ENCODE peak calls at places on chromosomes 6 and 20, in four cellular contexts. One of them, this sample, is unnamed.

GRCh38 chr6:170522565-170523183 is 30.4 kb downstream of the PSMB1 start:
- DNase-seq in AG04450: no peak
- DNase-seq in prostate gland: no peak
- DNase-seq in heart left ventricle: no peak
- DNase-seq in this sample: no peak

GRCh38 chr6:583116-583515 is 73.8 kb downstream of the HUS1B start:
- DNase-seq in AG04450: no peak
- DNase-seq in heart left ventricle: no peak
- DNase-seq in prostate gland: no peak
- DNase-seq in this sample: no peak

GRCh38 chr6:90288404-90288803 is 8.2 kb downstream of the BACH2 start:
- DNase-seq in prostate gland: no peak
- DNase-seq in heart left ventricle: no peak
- DNase-seq in AG04450: no peak
- DNase-seq in this sample: no peak

GRCh38 chr6:13733178-13733851 is 21.7 kb upstream of the RANBP9 start:
- DNase-seq in prostate gland: peak; percentile 84
- DNase-seq in heart left ventricle: no peak
- DNase-seq in AG04450: peak; percentile 93
- DNase-seq in this sample: no peak

GRCh38 chr20:61766921-61767610 is 298.6 kb downstream of the TAF4 start:
- DNase-seq in prostate gland: no peak
- DNase-seq in heart left ventricle: no peak
- DNase-seq in AG04450: no peak
- DNase-seq in this sample: no peak

GRCh38 chr6:14077193-14077853 is 40.2 kb upstream of the CD83 start:
- DNase-seq in AG04450: no peak
- DNase-seq in heart left ventricle: no peak
- DNase-seq in prostate gland: no peak
- DNase-seq in this sample: no peak

GRCh38 chr6:5071216-5071615 is 13.9 kb upstream of the PPP1R3G start:
- DNase-seq in AG04450: no peak
- DNase-seq in heart left ventricle: no peak
- DNase-seq in prostate gland: no peak
- DNase-seq in this sample: no peak

GRCh38 chr6:158766621-158767435 is 52.3 kb downstream of the EZR start:
- DNase-seq in AG04450: no peak
- DNase-seq in heart left ventricle: peak; percentile 56
- DNase-seq in prostate gland: no peak
- DNase-seq in this sample: no peak

GRCh38 chr6:6752129-6752528 is 163.6 kb downstream of the LY86 start:
- DNase-seq in heart left ventricle: no peak
- DNase-seq in AG04450: peak; percentile 15
- DNase-seq in prostate gland: no peak
- DNase-seq in this sample: no peak

GRCh38 chr6:95352064-95352463 is 225.3 kb upstream of the MANEA start:
- DNase-seq in AG04450: no peak
- DNase-seq in heart left ventricle: no peak
- DNase-seq in prostate gland: no peak
- DNase-seq in this sample: no peak

GRCh38 chr20:9126527-9126926 is 57.6 kb downstream of the PLCB4 start:
- DNase-seq in prostate gland: no peak
- DNase-seq in AG04450: no peak
- DNase-seq in heart left ventricle: no peak
- DNase-seq in this sample: no peak

GRCh38 chr6:6712258-6712978 is 123.9 kb downstream of the LY86 start:
- DNase-seq in prostate gland: no peak
- DNase-seq in AG04450: peak; percentile 37
- DNase-seq in heart left ventricle: no peak
- DNase-seq in this sample: no peak

GRCh38 chr6:3052481-3053230 is 15.6 kb upstream of the RIPK1 start:
- DNase-seq in heart left ventricle: no peak
- DNase-seq in AG04450: no peak
- DNase-seq in prostate gland: no peak
- DNase-seq in this sample: no peak

GRCh38 chr6:136249336-136249735 is 775 bp downstream of the MTFR2 start:
- DNase-seq in heart left ventricle: no peak
- DNase-seq in AG04450: no peak
- DNase-seq in prostate gland: no peak
- DNase-seq in this sample: no peak

GRCh38 chr6:2563635-2564034 is 187.1 kb downstream of the MYLK4 start:
- DNase-seq in heart left ventricle: no peak
- DNase-seq in prostate gland: no peak
- DNase-seq in AG04450: no peak
- DNase-seq in this sample: no peak

GRCh38 chr6:111423055-111423633 is 59.9 kb downstream of the REV3L start:
- DNase-seq in AG04450: no peak
- DNase-seq in heart left ventricle: no peak
- DNase-seq in prostate gland: no peak
- DNase-seq in this sample: no peak

GRCh38 chr20:18016772-18017171 is 40.9 kb downstream of the OVOL2 start:
- DNase-seq in prostate gland: no peak
- DNase-seq in heart left ventricle: no peak
- DNase-seq in AG04450: no peak
- DNase-seq in this sample: no peak

GRCh38 chr20:32067234-32067821 is 15.3 kb downstream of the HCK start:
- DNase-seq in AG04450: peak; percentile 36
- DNase-seq in prostate gland: no peak
- DNase-seq in heart left ventricle: no peak
- DNase-seq in this sample: no peak

GRCh38 chr6:139888691-139889122 is 514.3 kb upstream of the CITED2 start:
- DNase-seq in heart left ventricle: no peak
- DNase-seq in prostate gland: no peak
- DNase-seq in AG04450: no peak
- DNase-seq in this sample: no peak

GRCh38 chr6:48834706-48835105 is 628.3 kb downstream of the MMUT start:
- DNase-seq in AG04450: no peak
- DNase-seq in prostate gland: no peak
- DNase-seq in heart left ventricle: no peak
- DNase-seq in this sample: no peak

GRCh38 chr6:40425192-40425919 is 161.8 kb downstream of the LRFN2 start:
- DNase-seq in AG04450: no peak
- DNase-seq in prostate gland: peak; percentile 68
- DNase-seq in heart left ventricle: no peak
- DNase-seq in this sample: no peak

GRCh38 chr20:49961413-49961812 is 21.4 kb upstream of the SNAI1 start:
- DNase-seq in heart left ventricle: no peak
- DNase-seq in prostate gland: no peak
- DNase-seq in AG04450: no peak
- DNase-seq in this sample: no peak

GRCh38 chr20:38893056-38893455 is 33.2 kb upstream of the FAM83D start:
- DNase-seq in prostate gland: no peak
- DNase-seq in heart left ventricle: no peak
- DNase-seq in AG04450: no peak
- DNase-seq in this sample: no peak

GRCh38 chr6:158753826-158754225 is 65.3 kb downstream of the EZR start:
- DNase-seq in heart left ventricle: no peak
- DNase-seq in AG04450: no peak
- DNase-seq in prostate gland: no peak
- DNase-seq in this sample: no peak

GRCh38 chr6:83113258-83113657 is 45.8 kb downstream of the DOP1A start:
- DNase-seq in heart left ventricle: no peak
- DNase-seq in prostate gland: no peak
- DNase-seq in AG04450: no peak
- DNase-seq in this sample: no peak

GRCh38 chr20:25574411-25574810 is 10.9 kb downstream of the NINL start:
- DNase-seq in prostate gland: no peak
- DNase-seq in AG04450: no peak
- DNase-seq in heart left ventricle: no peak
- DNase-seq in this sample: no peak

GRCh38 chr6:169935348-169935718 is 183.9 kb downstream of the ERMARD start:
- DNase-seq in heart left ventricle: no peak
- DNase-seq in prostate gland: no peak
- DNase-seq in AG04450: no peak
- DNase-seq in this sample: no peak

GRCh38 chr6:70152786-70153185 is 150.1 kb downstream of the COL9A1 start:
- DNase-seq in heart left ventricle: no peak
- DNase-seq in AG04450: no peak
- DNase-seq in prostate gland: no peak
- DNase-seq in this sample: no peak

GRCh38 chr6:159941286-159942113 is 27.4 kb upstream of the IGF2R start:
- DNase-seq in AG04450: no peak
- DNase-seq in heart left ventricle: no peak
- DNase-seq in prostate gland: no peak
- DNase-seq in this sample: no peak

GRCh38 chr6:107401573-107401972 is 57.8 kb downstream of the PDSS2 start:
- DNase-seq in heart left ventricle: no peak
- DNase-seq in AG04450: no peak
- DNase-seq in prostate gland: no peak
- DNase-seq in this sample: no peak

GRCh38 chr6:159104931-159105330 is 60.1 kb upstream of the TAGAP start:
- DNase-seq in AG04450: no peak
- DNase-seq in heart left ventricle: no peak
- DNase-seq in prostate gland: no peak
- DNase-seq in this sample: no peak

GRCh38 chr6:78867370-78868040 is at the start of gene IRAK1BP1:
- DNase-seq in AG04450: peak; percentile 52
- DNase-seq in prostate gland: peak; percentile 81
- DNase-seq in heart left ventricle: peak; percentile 89
- DNase-seq in this sample: peak; percentile 53

GRCh38 chr6:78864957-78865356 is 2.4 kb upstream of the IRAK1BP1 start:
- DNase-seq in heart left ventricle: no peak
- DNase-seq in prostate gland: no peak
- DNase-seq in AG04450: no peak
- DNase-seq in this sample: no peak

GRCh38 chr6:78863576-78863975 is 3.8 kb upstream of the IRAK1BP1 start:
- DNase-seq in prostate gland: no peak
- DNase-seq in AG04450: no peak
- DNase-seq in heart left ventricle: no peak
- DNase-seq in this sample: no peak

GRCh38 chr6:78867020-78867369 is 356 bp upstream of the IRAK1BP1 start:
- DNase-seq in prostate gland: no peak
- DNase-seq in AG04450: no peak
- DNase-seq in heart left ventricle: no peak
- DNase-seq in this sample: no peak

DNA sequence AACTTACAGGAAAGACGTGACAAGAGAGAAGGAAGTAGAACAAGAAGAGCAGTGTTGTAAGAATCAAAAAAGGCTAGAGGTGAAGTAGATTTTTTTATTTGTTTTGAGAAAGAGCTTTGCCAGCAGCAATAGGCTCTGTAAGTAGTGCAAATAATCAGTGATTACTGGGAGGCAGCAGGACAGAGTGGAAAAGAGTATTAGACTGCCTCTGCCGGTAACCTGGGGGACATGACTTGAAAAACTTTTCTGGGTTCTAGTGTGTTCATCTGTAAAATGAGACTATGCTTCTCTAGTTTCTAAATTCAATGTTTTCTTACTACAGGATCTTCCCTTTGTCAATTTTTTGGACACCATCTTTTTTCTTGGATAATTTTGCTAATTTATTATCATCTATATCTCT is 5.8 kb upstream of the IRAK1BP1 start:
- DNase-seq in AG04450: no peak
- DNase-seq in heart left ventricle: no peak
- DNase-seq in prostate gland: no peak
- DNase-seq in this sample: no peak
- TF ChIP-seq CTCF in AG04450: no peak
- TF ChIP-seq CTCF in heart left ventricle: no peak
- TF ChIP-seq CTCF in prostate gland: no peak
- TF ChIP-seq CTCF in this sample: no peak

GRCh38 chr20:976033-976432 is 26.1 kb downstream of the RSPO4 start:
- DNase-seq in heart left ventricle: peak; percentile 4
- DNase-seq in AG04450: no peak
- DNase-seq in prostate gland: no peak
- DNase-seq in this sample: no peak
- TF ChIP-seq CTCF in heart left ventricle: no peak
- TF ChIP-seq CTCF in AG04450: no peak
- TF ChIP-seq CTCF in prostate gland: no peak
- TF ChIP-seq CTCF in this sample: no peak

DNA sequence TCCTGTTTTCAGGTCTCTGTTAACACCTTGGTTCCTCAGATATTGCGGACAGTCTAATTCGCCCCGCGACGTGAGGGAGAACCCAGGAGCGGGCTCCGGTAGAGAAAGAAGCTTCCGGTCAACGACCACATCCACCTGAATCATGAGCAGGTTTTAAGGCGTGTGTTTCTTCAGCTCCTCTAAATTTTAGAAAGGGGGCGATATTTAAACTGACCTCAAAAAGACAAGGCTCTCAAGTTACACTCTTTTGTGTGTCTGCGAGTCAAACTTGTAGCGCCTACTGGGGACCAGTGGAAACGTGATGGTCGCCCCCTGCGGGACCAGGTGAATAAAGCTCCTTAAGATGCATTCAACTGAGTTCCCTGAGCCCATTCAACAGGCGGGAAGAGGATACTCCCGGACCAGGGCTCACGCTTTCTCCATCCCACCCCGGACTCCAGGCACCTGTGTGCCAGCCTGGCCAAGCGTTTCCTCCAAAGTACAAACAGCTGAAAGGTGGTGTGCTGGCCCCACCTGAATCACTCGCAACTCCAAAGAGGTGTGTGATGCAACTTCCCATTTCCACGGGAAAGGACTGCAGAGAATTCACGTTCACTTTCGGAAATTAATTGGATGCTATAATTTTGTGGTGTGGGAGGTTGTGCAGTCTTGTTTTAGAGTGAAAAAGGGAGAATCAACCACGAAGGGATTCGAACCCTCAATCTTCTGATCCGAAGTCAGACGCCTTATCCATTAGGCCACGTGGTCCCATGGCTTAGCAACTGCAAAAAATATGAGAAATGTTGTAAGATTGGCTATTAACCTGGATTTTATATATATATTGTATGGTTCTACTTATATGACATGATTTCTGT is 17.0 kb downstream of the GPX5 start:
- DNase-seq in AG04450: peak; percentile 51
- DNase-seq in prostate gland: peak; percentile 41
- DNase-seq in heart left ventricle: no peak
- DNase-seq in this sample: peak; percentile 55
- TF ChIP-seq CTCF in AG04450: peak; percentile 22
- TF ChIP-seq CTCF in prostate gland: peak; percentile 22
- TF ChIP-seq CTCF in heart left ventricle: no peak
- TF ChIP-seq CTCF in this sample: peak; percentile 66

DNA sequence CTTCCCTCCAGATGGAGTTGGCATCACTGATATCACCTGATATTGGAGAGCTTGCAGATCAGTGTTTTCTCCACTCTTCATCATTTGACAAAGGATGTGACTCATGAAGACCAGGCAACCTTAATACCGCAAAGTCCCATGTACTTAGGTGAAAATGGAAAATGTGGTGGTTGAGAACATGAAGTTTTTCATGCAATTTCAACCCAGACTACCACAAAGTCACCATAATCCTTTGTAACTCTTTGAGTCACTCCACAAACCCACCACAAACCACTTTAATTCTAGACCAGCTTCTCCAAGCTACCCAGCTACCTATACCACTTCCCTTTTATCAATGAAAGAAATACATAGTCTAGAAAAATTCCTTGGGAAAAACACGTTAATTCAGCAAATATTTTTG is 7.1 kb downstream of the NHLRC1 start:
- DNase-seq in prostate gland: no peak
- DNase-seq in heart left ventricle: no peak
- DNase-seq in AG04450: no peak
- DNase-seq in this sample: no peak
- TF ChIP-seq CTCF in prostate gland: no peak
- TF ChIP-seq CTCF in heart left ventricle: no peak
- TF ChIP-seq CTCF in AG04450: no peak
- TF ChIP-seq CTCF in this sample: no peak

GRCh38 chr6:22025468-22026159 is 271.2 kb downstream of the PRL start:
- DNase-seq in AG04450: peak; percentile 48
- DNase-seq in heart left ventricle: no peak
- DNase-seq in prostate gland: no peak
- DNase-seq in this sample: no peak
- TF ChIP-seq CTCF in AG04450: no peak
- TF ChIP-seq CTCF in heart left ventricle: no peak
- TF ChIP-seq CTCF in prostate gland: no peak
- TF ChIP-seq CTCF in this sample: no peak